ENCODE peak calls at places on chromosomes 1 and 21, in eight cellular contexts. U, L, S, B, F, K, Q and N are unnamed samples.

GRCh38 chr21:21384977-21385376 is 386.8 kb downstream of the NCAM2 start:
- DNase-seq in L (no peak), F (no peak), K (no peak), Q (no peak), S (no peak), B (no peak), U (no peak), N (no peak)

GRCh38 chr1:2199042-2199810 is 4.7 kb upstream of the FAAP20 start:
- DNase-seq in Q (no peak), B (no peak), L (peak), S (peak), F (no peak), K (no peak), U (no peak), N (peak)

GRCh38 chr1:181222972-181223371 is 134.5 kb downstream of the IER5 start:
- DNase-seq in B (no peak), F (no peak), L (no peak), U (no peak), S (no peak), Q (no peak), K (no peak), N (no peak)

GRCh38 chr21:46482225-46482845 is 23.6 kb downstream of the DIP2A start:
- DNase-seq in B (no peak), L (no peak), Q (no peak), U (no peak), F (no peak), K (no peak), S (no peak), N (no peak)

GRCh38 chr1:230458509-230458908 is 32.4 kb upstream of the PGBD5 start:
- DNase-seq in K (peak), B (no peak), F (no peak), Q (no peak), S (no peak), U (no peak), L (no peak), N (no peak)

GRCh38 chr1:95323117-95323516 is 89.1 kb downstream of the RWDD3 start:
- DNase-seq in K (no peak), S (peak), Q (no peak), B (no peak), F (no peak), L (no peak), U (no peak), N (no peak)

GRCh38 chr1:22780696-22781095 is 70.1 kb downstream of the EPHB2 start:
- DNase-seq in F (no peak), B (no peak), L (no peak), Q (no peak), U (peak), K (peak), S (no peak), N (no peak)

GRCh38 chr1:51230501-51231078 is 5.5 kb upstream of the RNF11 start:
- DNase-seq in B (no peak), S (no peak), Q (no peak), K (no peak), F (no peak), L (no peak), U (no peak), N (no peak)

GRCh38 chr1:156151093-156151688 is 2.2 kb upstream of the SEMA4A start:
- DNase-seq in Q (no peak), B (no peak), L (no peak), K (peak), S (no peak), F (no peak), U (no peak), N (no peak)